ENCODE peak calls at places on chromosomes 7 and 10, in four cellular contexts. O is IMR-90, T is mesendoderm, Z is H1. P is an unnamed sample.

GRCh38 chr7:136353287-136353686 is 376.1 kb upstream of the MTPN start:
- DNase-seq in Z (no peak), T (peak; percentile 7), O (no peak), P (no peak)

GRCh38 chr10:8504436-8504977 is 450.0 kb downstream of the GATA3 start:
- DNase-seq in T (peak; percentile 62), O (no peak), Z (no peak), P (no peak)

GRCh38 chr10:72277996-72278667 is 4.4 kb downstream of the DDIT4 start:
- DNase-seq in T (peak; percentile 52), O (peak; percentile 8), Z (no peak), P (no peak)

GRCh38 chr7:138483516-138483915 is 23.5 kb downstream of the TRIM24 start:
- DNase-seq in T (no peak), Z (no peak), O (no peak), P (no peak)

GRCh38 chr10:89563861-89564478 is 28.6 kb upstream of the SLC16A12 start:
- DNase-seq in Z (no peak), T (peak; percentile 48), O (peak; percentile 60), P (no peak)

GRCh38 chr10:119541459-119542356 is 811 bp downstream of the RGS10 start:
- DNase-seq in T (no peak), Z (no peak), O (no peak), P (no peak)

GRCh38 chr10:1650542-1651279 is 86.6 kb downstream of the ADARB2 start:
- DNase-seq in Z (no peak), T (no peak), O (no peak), P (no peak)

GRCh38 chr10:45470098-45471012 is 96.3 kb downstream of the ALOX5 start:
- DNase-seq in T (peak; percentile 86), O (peak; percentile 87), Z (no peak), P (peak; percentile 68)

GRCh38 chr10:60140681-60141632 is 234.6 kb upstream of the CCDC6 start:
- DNase-seq in O (peak; percentile 13), T (peak; percentile 97), Z (no peak), P (peak; percentile 84)

GRCh38 chr10:29022513-29022912 is 266.4 kb upstream of the LYZL1 start:
- DNase-seq in T (peak; percentile 38), Z (no peak), O (no peak), P (no peak)

GRCh38 chr7:30771859-30772429 is 727 bp downstream of the MINDY4 start:
- DNase-seq in Z (no peak), T (no peak), O (no peak), P (no peak)

GRCh38 chr7:23474098-23474828 is 4.0 kb upstream of the IGF2BP3 start:
- DNase-seq in Z (peak; percentile 94), O (peak; percentile 95), T (peak; percentile 100), P (peak; percentile 98)

GRCh38 chr7:15561840-15562239 is at the start of gene AGMO:
- DNase-seq in T (no peak), O (no peak), Z (no peak), P (no peak)

GRCh38 chr7:51352174-51353145 is 35.9 kb upstream of the COBL start:
- DNase-seq in T (peak; percentile 11), O (no peak), Z (no peak), P (peak; percentile 57)

GRCh38 chr10:72259491-72260214 is 14.1 kb upstream of the DDIT4 start:
- DNase-seq in O (peak; percentile 80), T (peak; percentile 72), Z (no peak), P (no peak)

GRCh38 chr10:112375721-112376577 is 2.0 kb downstream of the ACSL5 start:
- DNase-seq in T (peak; percentile 54), O (peak; percentile 49), Z (no peak), P (no peak)

GRCh38 chr10:97134202-97134601 is 51.6 kb downstream of the SLIT1 start:
- DNase-seq in T (peak; percentile 13), O (no peak), Z (no peak), P (no peak)

GRCh38 chr7:17593854-17594419 is 295.5 kb downstream of the AHR start:
- DNase-seq in T (no peak), O (peak; percentile 18), Z (no peak), P (no peak)

GRCh38 chr7:1703475-1704325 is 33.6 kb downstream of the ELFN1 start:
- DNase-seq in O (no peak), T (peak; percentile 45), Z (no peak), P (peak; percentile 52)

GRCh38 chr10:119401671-119402395 is 140.7 kb downstream of the RGS10 start:
- DNase-seq in Z (no peak), O (peak; percentile 100), T (peak; percentile 63), P (no peak)

GRCh38 chr7:69537691-69538090 is 60.6 kb upstream of the AUTS2 start:
- DNase-seq in O (no peak), T (no peak), Z (no peak), P (no peak)

GRCh38 chr10:63385254-63385653 is 80.5 kb downstream of the JMJD1C start:
- DNase-seq in T (no peak), Z (no peak), O (no peak), P (no peak)

GRCh38 chr7:6571160-6571779 is 6.0 kb upstream of the ZDHHC4 start:
- DNase-seq in Z (no peak), O (no peak), T (no peak), P (no peak)

GRCh38 chr10:99630439-99630838 is 10.2 kb upstream of the SLC25A28 start:
- DNase-seq in O (peak; percentile 64), Z (no peak), T (no peak), P (no peak)

GRCh38 chr7:4739528-4739992 is 35.9 kb upstream of the AP5Z1 start:
- DNase-seq in O (peak; percentile 38), T (peak; percentile 19), Z (no peak), P (no peak)

GRCh38 chr10:29859521-29860130 is 199.8 kb downstream of the JCAD start:
- DNase-seq in T (no peak), O (peak; percentile 21), Z (no peak), P (no peak)

GRCh38 chr10:70729763-70730357 is 55.3 kb downstream of the TBATA start:
- DNase-seq in Z (no peak), O (no peak), T (no peak), P (no peak)

GRCh38 chr7:149181136-149181790 is 14.1 kb upstream of the ZNF282 start:
- DNase-seq in Z (no peak), T (no peak), O (no peak), P (no peak)

GRCh38 chr10:89535185-89536012 is at the start of gene SLC16A12:
- DNase-seq in T (peak; percentile 74), O (no peak), Z (peak; percentile 27), P (peak; percentile 75)

GRCh38 chr7:28853150-28853549 is 105.0 kb downstream of the TRIL start:
- DNase-seq in O (no peak), T (no peak), Z (no peak), P (no peak)

GRCh38 chr7:137454169-137455166 is 110.9 kb upstream of the PTN start:
- DNase-seq in O (peak; percentile 93), Z (no peak), T (peak; percentile 80), P (no peak)

GRCh38 chr7:94043299-94043698 is 39.1 kb upstream of the BET1 start:
- DNase-seq in T (no peak), O (peak; percentile 69), Z (no peak), P (no peak)

GRCh38 chr7:149161241-149161848 is 14.1 kb downstream of the ZNF398 start:
- DNase-seq in O (peak; percentile 59), Z (no peak), T (no peak), P (no peak)

GRCh38 chr10:98917828-98918227 is 317.8 kb downstream of the HPSE2 start:
- DNase-seq in T (no peak), Z (no peak), O (peak; percentile 3), P (no peak)

GRCh38 chr10:123766012-123766411 is 99.9 kb downstream of the GPR26 start:
- DNase-seq in T (no peak), O (no peak), Z (no peak), P (no peak)

GRCh38 chr7:22876986-22877729 is 54.5 kb upstream of the TOMM7 start:
- DNase-seq in Z (no peak), T (no peak), O (no peak), P (no peak)

DNA sequence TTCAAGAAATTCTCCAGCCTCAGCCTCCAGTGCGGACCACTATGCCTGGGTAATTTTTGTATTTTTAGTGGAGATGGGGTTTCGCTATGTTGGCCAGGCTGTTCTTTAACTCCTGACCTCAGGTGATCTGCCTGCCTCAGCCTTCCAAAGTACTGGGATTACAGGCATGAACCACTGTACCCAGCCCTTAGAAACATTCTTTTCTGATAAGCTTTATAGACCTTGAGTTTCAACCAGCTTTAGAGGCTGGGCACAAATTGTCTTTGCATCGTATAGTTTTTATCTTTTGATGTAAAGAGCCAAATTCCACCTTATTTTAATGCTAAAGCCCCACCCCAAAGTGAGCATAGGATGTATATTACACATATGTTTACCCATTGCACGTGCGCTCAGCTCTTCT is 124.7 kb downstream of the ADK start:
- DNase-seq in O (no peak), Z (no peak), T (no peak), P (no peak)
- H3K56ac ChIP-seq in O (no peak overlapping the region), Z (no peak overlapping the region), T (no peak overlapping the region), P (no peak overlapping the region)

DNA sequence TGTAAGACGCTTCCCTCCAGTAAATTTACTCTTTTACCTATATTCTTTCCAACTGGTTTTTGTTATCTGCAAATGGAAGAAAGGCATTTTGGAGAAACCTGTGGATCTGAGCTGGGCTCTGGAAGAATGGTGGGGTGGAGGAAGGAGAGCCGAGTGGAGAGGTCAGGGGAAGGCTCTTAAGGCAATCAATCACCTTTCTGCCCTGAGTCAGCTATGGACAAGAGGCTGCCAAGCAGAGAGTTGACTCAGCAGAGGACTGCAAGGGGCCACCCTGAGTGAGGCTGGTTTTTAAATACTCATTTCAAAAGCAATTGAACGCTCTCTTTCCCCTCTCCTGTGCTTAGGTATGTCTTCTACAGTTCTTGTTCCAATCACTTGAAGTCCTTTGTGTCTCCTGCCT is 81.8 kb downstream of the SPAG6 start:
- DNase-seq in Z (no peak), T (peak; percentile 37), O (peak; percentile 72), P (no peak)
- H3K56ac ChIP-seq in Z (no peak overlapping the region), T (no peak overlapping the region), O (no peak overlapping the region), P (no peak overlapping the region)

GRCh38 chr7:8190121-8190895 is 71.7 kb downstream of the ICA1 start:
- DNase-seq in T (peak; percentile 71), Z (no peak), O (peak; percentile 54), P (no peak)

GRCh38 chr7:8184241-8184640 is 77.7 kb downstream of the ICA1 start:
- DNase-seq in O (no peak), T (no peak), Z (no peak), P (no peak)

GRCh38 chr7:8189615-8190014 is 72.4 kb downstream of the ICA1 start:
- DNase-seq in Z (no peak), O (no peak), T (peak; percentile 45), P (peak; percentile 36)

DNA sequence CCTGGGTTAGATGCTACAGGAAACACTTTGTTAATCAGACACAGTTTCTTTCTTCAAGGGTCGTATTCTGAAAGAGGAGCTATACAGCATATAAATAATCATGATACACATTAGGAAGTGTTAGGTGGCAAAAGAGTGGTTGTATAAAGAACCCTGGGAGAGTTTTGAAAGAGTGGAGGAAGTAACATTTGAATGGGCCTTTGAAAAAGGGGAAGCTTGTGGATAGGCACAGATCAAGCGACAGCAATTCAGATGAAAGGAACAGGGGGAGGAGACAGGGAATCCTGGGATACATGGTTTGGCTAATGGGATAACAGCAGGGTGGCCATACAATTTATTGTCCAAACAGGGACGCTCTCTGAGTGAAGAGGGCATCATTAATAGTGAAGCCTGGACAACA is 76.1 kb downstream of the ICA1 start:
- DNase-seq in Z (no peak), T (no peak), O (no peak), P (no peak)
- H3K56ac ChIP-seq in Z (no peak overlapping the region), T (no peak overlapping the region), O (no peak overlapping the region), P (no peak overlapping the region)

GRCh38 chr7:129605960-129606644 is 5.4 kb upstream of the NRF1 start:
- DNase-seq in Z (no peak), O (no peak), T (no peak), P (no peak)
- H3K56ac ChIP-seq in Z (no peak overlapping the region), O (no peak overlapping the region), T (no peak overlapping the region), P (no peak overlapping the region)